ENCODE peak calls at places on chromosomes 13 and 19, in ten cellular contexts. O, H, B, J, A, V, N, G, L and M are unnamed samples.

GRCh38 chr13:95403349-95404140 is 102.3 kb upstream of the ABCC4 start:
- DNase-seq in O (no peak), H (no peak), B (no peak), J (no peak), A (no peak), V (no peak), N (no peak), G (peak), L (no peak), M (no peak)

GRCh38 chr19:48671456-48671995 is 1.3 kb downstream of the NTN5 start:
- DNase-seq in O (no peak), H (no peak), B (no peak), J (no peak), A (no peak), V (no peak), N (no peak), G (no peak), L (no peak), M (no peak)

GRCh38 chr19:30634431-30634830 is 262.2 kb downstream of the ZNF536 start:
- DNase-seq in O (no peak), H (no peak), B (no peak), J (no peak), A (no peak), V (no peak), N (no peak), G (no peak), L (no peak), M (no peak)

GRCh38 chr13:105442941-105443340 is 1092.5 kb downstream of the EFNB2 start:
- DNase-seq in O (no peak), H (no peak), B (no peak), J (no peak), A (no peak), V (peak), N (no peak), G (no peak), L (no peak), M (no peak)

GRCh38 chr13:39038569-39038898 is 278 bp downstream of the NHLRC3 start:
- DNase-seq in O (no peak), H (no peak), B (no peak), J (peak), A (no peak), V (no peak), N (no peak), G (no peak), L (no peak), M (no peak)

GRCh38 chr19:10471909-10472308 is 31.2 kb downstream of the KEAP1 start:
- DNase-seq in O (no peak), H (no peak), B (no peak), J (no peak), A (no peak), V (peak), N (peak), G (no peak), L (no peak), M (no peak)

GRCh38 chr19:53944416-53944815 is 18.3 kb upstream of the CACNG8 start:
- DNase-seq in O (no peak), H (no peak), B (no peak), J (no peak), A (no peak), V (no peak), N (no peak), G (no peak), L (no peak), M (no peak)

GRCh38 chr13:112716841-112717520 is 27.1 kb downstream of the ATP11A start:
- DNase-seq in O (no peak), H (no peak), B (no peak), J (no peak), A (no peak), V (no peak), N (no peak), G (no peak), L (no peak), M (no peak)

GRCh38 chr13:79295906-79296564 is 110.0 kb downstream of the RBM26 start:
- DNase-seq in O (no peak), H (no peak), B (no peak), J (no peak), A (no peak), V (peak), N (no peak), G (no peak), L (peak), M (no peak)

GRCh38 chr13:33217256-33217655 is 68.3 kb downstream of the STARD13 start:
- DNase-seq in O (no peak), H (no peak), B (no peak), J (no peak), A (no peak), V (no peak), N (no peak), G (no peak), L (no peak), M (no peak)
- TF ChIP-seq POLR2A in O (no peak), H (no peak), B (no peak), J (no peak), A (no peak), V (no peak), N (no peak), G (no peak), L (no peak), M (no peak)

GRCh38 chr13:68048802-68049359 is 818.7 kb upstream of the PCDH9 start:
- DNase-seq in O (no peak), H (no peak), B (no peak), J (no peak), A (no peak), V (no peak), N (no peak), G (no peak), L (no peak), M (no peak)

GRCh38 chr13:68050746-68051145 is 820.6 kb upstream of the PCDH9 start:
- DNase-seq in O (no peak), H (no peak), B (no peak), J (no peak), A (no peak), V (no peak), N (no peak), G (no peak), L (no peak), M (no peak)

GRCh38 chr13:68047889-68048288 is 817.8 kb upstream of the PCDH9 start:
- DNase-seq in O (no peak), H (no peak), B (no peak), J (no peak), A (no peak), V (no peak), N (no peak), G (no peak), L (no peak), M (no peak)

GRCh38 chr13:68046900-68047299 is 816.8 kb upstream of the PCDH9 start:
- DNase-seq in O (no peak), H (no peak), B (no peak), J (no peak), A (no peak), V (no peak), N (no peak), G (no peak), L (no peak), M (no peak)

GRCh38 chr13:68051910-68052309 is 821.8 kb upstream of the PCDH9 start:
- DNase-seq in O (no peak), H (no peak), B (no peak), J (no peak), A (no peak), V (no peak), N (no peak), G (no peak), L (no peak), M (no peak)
- TF ChIP-seq POLR2AphosphoS5 in O (no peak), H (no peak), B (no peak), J (no peak), A (no peak), V (no peak), N (no peak), G (no peak), L (no peak), M (no peak)

DNA sequence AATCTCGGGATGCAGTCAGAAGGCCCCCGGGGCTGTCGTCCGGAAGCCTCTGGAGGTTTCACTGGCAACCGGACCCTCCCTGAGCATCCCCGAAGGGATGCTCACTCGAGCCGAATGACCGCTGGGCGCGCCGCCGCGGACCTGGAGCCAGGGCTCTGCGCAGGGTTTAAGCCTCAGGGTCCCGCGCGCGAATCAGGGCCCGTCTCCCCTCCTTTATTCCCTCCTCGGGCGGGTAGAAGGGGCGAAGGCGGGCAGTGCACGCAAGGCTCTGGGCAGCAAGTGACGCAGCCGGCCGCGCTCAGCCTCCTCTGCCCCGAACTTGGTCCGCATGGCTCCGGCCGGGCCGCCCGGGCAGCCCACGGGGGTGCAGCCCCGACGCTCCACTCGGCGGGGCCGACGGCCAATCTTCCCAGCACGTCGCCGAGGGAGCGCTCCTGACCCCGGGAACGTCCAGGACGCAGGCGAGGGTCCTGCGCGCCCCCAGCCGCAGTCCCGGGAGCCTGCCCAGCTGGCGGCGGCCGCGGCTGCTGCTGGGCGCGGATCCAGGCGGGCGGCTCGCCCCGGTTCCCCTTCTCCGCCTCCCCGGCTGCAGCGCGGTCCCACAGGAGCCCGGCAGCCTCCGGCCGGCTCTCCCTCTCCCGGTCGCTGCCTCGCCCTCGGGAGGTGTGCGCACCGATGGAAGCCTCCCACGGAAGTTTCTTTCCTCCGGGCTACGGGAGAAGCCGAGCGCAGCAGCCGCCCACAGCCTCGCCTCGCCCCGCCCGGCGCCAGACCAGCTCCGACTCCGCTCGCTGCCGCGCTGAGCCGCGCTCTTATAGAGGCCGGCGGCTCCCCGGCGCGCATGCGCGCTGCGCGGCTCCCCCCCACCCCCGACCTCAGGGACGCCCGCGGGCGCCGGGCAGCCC is at the start of gene SHISA2:
- DNase-seq in O (no peak), H (no peak), B (no peak), J (peak), A (peak), V (peak), N (no peak), G (peak), L (peak), M (peak)
- TF ChIP-seq POLR2A in O (no peak), H (no peak), B (peak), J (peak), A (no peak), V (peak), N (no peak), G (peak), L (no peak), M (no peak)

GRCh38 chr19:51016798-51017683 is 2.5 kb downstream of the KLK10 start:
- DNase-seq in O (peak), H (no peak), B (no peak), J (peak), A (no peak), V (peak), N (peak), G (peak), L (peak), M (no peak)
- TF ChIP-seq POLR2AphosphoS5 in O (peak), H (no peak), B (no peak), J (no peak), A (no peak), V (no peak), N (no peak), G (no peak), L (no peak), M (no peak)

DNA sequence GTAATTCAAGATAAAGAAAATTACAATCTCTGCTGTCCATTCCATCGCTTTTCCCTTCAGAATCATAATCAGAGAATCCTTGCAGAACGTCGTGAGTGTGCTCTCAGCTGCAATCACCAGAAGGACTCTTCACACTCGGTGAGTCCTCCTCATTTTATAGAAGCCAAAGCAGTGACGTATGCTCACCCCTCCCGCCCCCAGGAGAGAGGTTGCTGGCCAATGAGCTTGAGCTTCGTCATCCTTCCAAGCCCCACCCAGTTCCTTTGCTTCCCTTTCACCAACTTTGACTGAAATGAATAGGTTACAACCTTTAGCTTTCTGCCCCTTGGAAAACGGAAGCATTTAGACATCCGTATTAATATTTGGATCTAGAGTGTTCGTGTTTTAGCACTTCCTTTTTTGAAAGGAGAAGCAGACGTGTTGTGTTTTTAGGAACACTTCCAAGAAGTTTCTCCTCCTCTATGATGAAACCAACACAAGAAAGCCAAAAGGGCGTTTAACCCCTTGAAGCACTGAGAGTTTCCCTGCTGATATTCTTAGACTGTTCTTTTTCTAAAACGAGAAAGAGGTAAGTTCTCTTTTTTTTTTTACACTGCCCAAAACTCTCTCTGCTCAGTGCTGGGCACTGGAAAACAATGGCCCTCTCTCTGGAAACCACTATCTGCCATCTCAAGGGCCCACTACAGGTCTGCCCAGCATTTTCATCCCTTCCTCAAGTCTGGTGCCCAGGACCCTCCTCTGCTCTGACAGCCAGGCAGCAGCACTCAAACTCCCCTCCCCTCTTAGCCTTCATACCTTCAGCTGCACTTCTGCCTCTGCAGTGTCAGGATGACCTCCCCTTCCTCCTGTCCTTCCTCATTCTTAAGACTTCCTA is 44.3 kb upstream of the CEACAM21 start:
- DNase-seq in O (peak), H (peak), B (no peak), J (no peak), A (no peak), V (peak), N (peak), G (no peak), L (peak), M (peak)
- TF ChIP-seq POLR2A in O (peak), H (peak), B (peak), J (peak), A (peak), V (peak), N (no peak), G (no peak), L (no peak), M (peak)